ENCODE peak calls at places on chromosomes 16 and 17, in seven cellular contexts. P is esophagus muscularis mucosa, U is neural progenitor cell, A is ovary, Q is HFFc6, N is epithelial cell of esophagus, B is mesothelial cell of epicardium. H is an unnamed sample.

GRCh38 chr17:65696739-65697394 is 135.4 kb upstream of the AXIN2 start:
- DNase-seq in P (no peak), U (no peak), A (no peak), Q (peak; percentile 47), N (no peak), B (no peak), H (no peak)

GRCh38 chr17:63035271-63035670 is 69.2 kb downstream of the TANC2 start:
- DNase-seq in P (no peak), U (no peak), A (no peak), Q (peak; percentile 80), N (peak; percentile 38), B (no peak), H (no peak)

GRCh38 chr17:82358467-82359350 is at the start of gene TEX19:
- DNase-seq in P (no peak), U (no peak), A (no peak), Q (no peak), N (no peak), B (no peak), H (no peak)

GRCh38 chr16:28196331-28196987 is 15.3 kb downstream of the XPO6 start:
- DNase-seq in P (no peak), U (no peak), A (no peak), Q (peak; percentile 19), N (no peak), B (no peak), H (no peak)

GRCh38 chr17:63841350-63842172 is 924 bp downstream of the SMARCD2 start:
- DNase-seq in P (no peak), U (peak; percentile 71), A (peak; percentile 66), Q (peak; percentile 52), N (peak; percentile 35), B (peak; percentile 55), H (peak; percentile 25)

GRCh38 chr16:77785365-77785764 is 3.0 kb upstream of the VAT1L start:
- DNase-seq in P (no peak), U (no peak), A (no peak), Q (no peak), N (no peak), B (no peak), H (no peak)

GRCh38 chr17:1033503-1033902 is 36.6 kb downstream of the TIMM22 start:
- DNase-seq in P (no peak), U (no peak), A (no peak), Q (no peak), N (peak; percentile 15), B (no peak), H (no peak)

GRCh38 chr16:963913-964695 is 6.7 kb downstream of the LMF1 start:
- DNase-seq in P (no peak), U (no peak), A (no peak), Q (peak; percentile 47), N (no peak), B (no peak), H (no peak)

GRCh38 chr16:13426279-13426678 is 493.7 kb upstream of the ERCC4 start:
- DNase-seq in P (no peak), U (peak; percentile 31), A (no peak), Q (no peak), N (no peak), B (no peak), H (no peak)

GRCh38 chr16:67657017-67657608 is 2.9 kb downstream of the ACD start:
- DNase-seq in P (no peak), U (no peak), A (no peak), Q (no peak), N (no peak), B (no peak), H (no peak)

GRCh38 chr17:78406396-78406795 is 27.9 kb downstream of the PGS1 start:
- DNase-seq in P (no peak), U (no peak), A (no peak), Q (no peak), N (no peak), B (no peak), H (no peak)

GRCh38 chr16:28977703-28978641 is 3.4 kb downstream of the SPNS1 start:
- DNase-seq in P (no peak), U (peak; percentile 43), A (no peak), Q (no peak), N (peak; percentile 32), B (no peak), H (no peak)

GRCh38 chr17:27549251-27549919 is 81.6 kb upstream of the LGALS9 start:
- DNase-seq in P (no peak), U (no peak), A (peak; percentile 66), Q (no peak), N (no peak), B (no peak), H (no peak)

GRCh38 chr16:27823438-27823820 is 240.1 kb downstream of the GSG1L start:
- DNase-seq in P (no peak), U (no peak), A (no peak), Q (no peak), N (no peak), B (no peak), H (no peak)

GRCh38 chr16:83586036-83586810 is 221.6 kb upstream of the HSBP1 start:
- DNase-seq in P (no peak), U (peak; percentile 57), A (no peak), Q (no peak), N (no peak), B (no peak), H (no peak)

GRCh38 chr17:32486091-32486700 is 597 bp upstream of the CDK5R1 start:
- DNase-seq in P (no peak), U (peak; percentile 93), A (peak; percentile 73), Q (peak; percentile 40), N (peak; percentile 88), B (peak; percentile 81), H (no peak)

GRCh38 chr17:74404802-74405201 is 27.1 kb upstream of the GPRC5C start:
- DNase-seq in P (no peak), U (no peak), A (no peak), Q (no peak), N (no peak), B (no peak), H (no peak)

GRCh38 chr16:17557480-17557879 is 86.7 kb upstream of the XYLT1 start:
- DNase-seq in P (no peak), U (no peak), A (no peak), Q (no peak), N (no peak), B (no peak), H (no peak)

GRCh38 chr16:17552351-17552750 is 81.6 kb upstream of the XYLT1 start:
- DNase-seq in P (no peak), U (no peak), A (no peak), Q (no peak), N (peak; percentile 45), B (no peak), H (no peak)

GRCh38 chr16:17556276-17557052 is 85.7 kb upstream of the XYLT1 start:
- DNase-seq in P (no peak), U (peak; percentile 57), A (no peak), Q (peak; percentile 27), N (peak; percentile 33), B (no peak), H (no peak)

GRCh38 chr16:17560548-17560947 is 89.8 kb upstream of the XYLT1 start:
- DNase-seq in P (no peak), U (no peak), A (no peak), Q (no peak), N (no peak), B (no peak), H (no peak)

GRCh38 chr16:17555176-17555575 is 84.4 kb upstream of the XYLT1 start:
- DNase-seq in P (no peak), U (no peak), A (no peak), Q (peak; percentile 92), N (no peak), B (no peak), H (no peak)
- TF ChIP-seq CTCF in P (no peak), U (no peak), A (no peak), Q (peak; percentile 47), N (no peak), B (no peak), H (no peak)

GRCh38 chr16:85399583-85400284 is 213.4 kb upstream of the GSE1 start:
- DNase-seq in P (no peak), U (no peak), A (no peak), Q (no peak), N (no peak), B (peak; percentile 37), H (no peak)
- TF ChIP-seq CTCF in P (no peak), U (no peak), A (no peak), Q (no peak), N (no peak), B (no peak), H (no peak)

DNA sequence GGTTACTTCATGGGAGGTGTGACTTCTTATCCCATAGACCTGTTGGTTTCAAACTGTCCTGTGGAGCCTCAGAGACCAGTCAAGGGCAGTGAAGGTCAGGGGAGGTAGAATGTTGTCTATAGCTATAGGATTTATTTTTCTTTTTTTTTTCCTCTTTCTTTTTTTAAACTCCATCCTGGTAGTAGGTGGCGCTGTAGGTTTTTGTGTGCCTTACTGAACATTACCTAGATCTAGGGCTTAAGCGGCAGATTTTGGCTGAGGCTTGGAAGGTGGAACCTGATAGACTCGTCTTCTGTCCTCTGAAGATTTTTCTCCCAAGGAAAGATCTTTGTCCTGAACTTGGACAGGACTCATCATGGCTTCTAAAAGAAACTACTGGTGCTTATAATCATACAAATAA is 8.2 kb upstream of the LASP1NB start:
- DNase-seq in P (no peak), U (no peak), A (no peak), Q (no peak), N (no peak), B (no peak), H (no peak)
- TF ChIP-seq CTCF in P (no peak), U (no peak), A (no peak), Q (peak; percentile 32), N (peak; percentile 10), B (no peak), H (no peak)

GRCh38 chr17:50062323-50063243 is 6.7 kb downstream of the ITGA3 start:
- DNase-seq in P (no peak), U (no peak), A (peak; percentile 56), Q (peak; percentile 92), N (peak; percentile 100), B (no peak), H (no peak)

GRCh38 chr17:50065056-50065455 is 9.1 kb downstream of the ITGA3 start:
- DNase-seq in P (no peak), U (no peak), A (no peak), Q (no peak), N (no peak), B (no peak), H (no peak)

GRCh38 chr17:50066995-50067394 is 11.1 kb downstream of the ITGA3 start:
- DNase-seq in P (no peak), U (no peak), A (no peak), Q (no peak), N (no peak), B (no peak), H (no peak)

GRCh38 chr17:50063516-50064252 is 7.8 kb downstream of the ITGA3 start:
- DNase-seq in P (no peak), U (no peak), A (no peak), Q (peak; percentile 36), N (peak; percentile 64), B (no peak), H (no peak)

DNA sequence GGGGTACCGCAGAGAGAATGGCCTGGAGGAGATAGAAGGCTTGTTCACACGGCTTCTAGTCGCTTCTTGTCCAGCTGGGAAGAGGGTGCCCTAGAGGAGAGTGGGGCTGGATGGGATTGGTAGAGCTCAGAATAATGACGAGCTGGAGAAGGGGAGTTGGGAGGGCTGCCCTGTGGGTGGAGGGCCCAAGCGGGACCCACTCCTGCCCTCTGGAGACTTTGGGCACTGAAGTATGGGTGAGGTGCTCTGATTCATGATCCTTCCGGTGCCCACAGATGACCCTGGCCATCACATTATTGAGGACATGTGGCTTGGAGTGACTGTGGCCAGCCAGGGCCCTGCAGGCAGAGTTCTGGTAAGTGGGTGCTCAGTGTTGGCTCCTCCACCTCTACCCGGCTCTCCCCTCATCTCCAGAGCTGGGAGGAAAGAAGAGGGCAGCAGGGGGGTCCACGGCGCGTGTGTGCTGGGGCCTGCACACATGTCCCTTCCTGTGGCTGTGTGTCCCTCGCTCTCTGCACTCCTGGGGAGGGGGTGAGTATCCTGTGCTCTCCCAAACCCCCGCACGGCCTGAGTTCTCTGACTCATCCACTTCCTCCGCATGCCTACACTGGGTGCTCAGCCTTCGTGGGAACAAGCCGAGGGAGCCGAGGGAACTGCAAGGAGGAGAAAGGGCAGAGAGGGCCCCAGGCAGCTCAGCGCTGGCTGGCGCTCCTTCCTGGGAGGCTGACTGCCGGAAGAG is 8.5 kb downstream of the ITGA3 start:
- DNase-seq in P (no peak), U (no peak), A (peak; percentile 75), Q (peak; percentile 97), N (peak; percentile 97), B (peak; percentile 55), H (no peak)
- TF ChIP-seq CTCF in P (peak; percentile 11), U (no peak), A (peak; percentile 17), Q (peak; percentile 9), N (no peak), B (no peak), H (no peak)